ENCODE peak calls at places on chromosomes 2 and 18, in six cellular contexts. I is HuH-7.5, N is nucleus accumbens, Z is glutamatergic neuron, B is HCT116, V is sigmoid colon. C is an unnamed sample.

GRCh38 chr18:10213526-10213925 is 240.9 kb upstream of the APCDD1 start:
- DNase-seq in I (no peak), N (no peak), Z (no peak), B (no peak), V (no peak), C (peak)

GRCh38 chr2:59425292-59425691 is 1128.2 kb downstream of the BCL11A start:
- DNase-seq in I (no peak), N (no peak), Z (no peak), B (no peak), V (no peak), C (no peak)

GRCh38 chr2:148065936-148066335 is 45.0 kb downstream of the MBD5 start:
- DNase-seq in I (no peak), N (no peak), Z (no peak), B (no peak), V (no peak), C (no peak)

GRCh38 chr18:59910967-59911366 is 11.2 kb downstream of the PMAIP1 start:
- DNase-seq in I (no peak), N (no peak), Z (no peak), B (no peak), V (no peak), C (no peak)

GRCh38 chr18:79458131-79458838 is 62.6 kb downstream of the NFATC1 start:
- DNase-seq in I (peak), N (no peak), Z (no peak), B (peak), V (peak), C (no peak)

GRCh38 chr2:224870341-224870740 is 154.2 kb upstream of the CCDC195 start:
- DNase-seq in I (no peak), N (no peak), Z (no peak), B (no peak), V (no peak), C (no peak)

GRCh38 chr2:60674524-60675165 is 81.4 kb upstream of the PAPOLG start:
- DNase-seq in I (peak), N (peak), Z (peak), B (peak), V (peak), C (peak)

GRCh38 chr2:195238366-195238765 is 418.7 kb upstream of the SLC39A10 start:
- DNase-seq in I (no peak), N (no peak), Z (no peak), B (no peak), V (no peak), C (no peak)

GRCh38 chr2:102185347-102185746 is 1.5 kb upstream of the IL1RL2 start:
- DNase-seq in I (no peak), N (no peak), Z (no peak), B (no peak), V (no peak), C (peak)

GRCh38 chr18:49476664-49477411 is 10.2 kb downstream of the C18orf32 start:
- DNase-seq in I (no peak), N (no peak), Z (no peak), B (no peak), V (no peak), C (no peak)

GRCh38 chr18:60202702-60203101 is 169.9 kb downstream of the MC4R start:
- DNase-seq in I (no peak), N (no peak), Z (no peak), B (no peak), V (no peak), C (no peak)

GRCh38 chr2:70103531-70104061 is 16.3 kb downstream of the PCBP1 start:
- DNase-seq in I (no peak), N (no peak), Z (no peak), B (no peak), V (peak), C (no peak)

C was measured in activated CD4-positive, alpha-beta T cell treated with anti-CD3 and anti-CD28 coated beads, Interleukin-2, amount 10 ng/mL, durations not matched to agents 24 days and 14 days.